ENCODE peak calls at places on chromosome X, in four cellular contexts. S is Peyer's patch, O is adrenal gland, D is pancreas. Y is an unnamed sample. For H3K27me3, the result is how much of the 10 kb centered on the place peaks cover.

GRCh38 chrX:82748901-82749505 is 759.1 kb upstream of the POU3F4 start:
- DNase-seq in O (no peak), S (no peak), D (no peak), Y (no peak)

GRCh38 chrX:108641589-108642272 is 94.6 kb downstream of the IRS4 start:
- DNase-seq in D (no peak), S (no peak), O (no peak), Y (no peak)

GRCh38 chrX:154354013-154354412 is 20.4 kb downstream of the FLNA start:
- DNase-seq in D (peak), O (no peak), S (no peak), Y (no peak)

GRCh38 chrX:30875957-30876356 is 13.1 kb downstream of the TAB3 start:
- DNase-seq in D (no peak), O (no peak), S (no peak), Y (no peak)

GRCh38 chrX:36898301-36898700 is 109.9 kb upstream of the FAM47C start:
- DNase-seq in O (no peak), S (no peak), D (no peak), Y (peak)

GRCh38 chrX:129961180-129962083 is 21.0 kb upstream of the BCORL1 start:
- DNase-seq in D (peak), S (peak), O (peak), Y (peak)

GRCh38 chrX:119753639-119754257 is 4.6 kb upstream of the SOWAHD start:
- DNase-seq in D (no peak), S (peak), O (no peak), Y (peak)

GRCh38 chrX:141989802-141990201 is 86.1 kb downstream of the MAGEC1 start:
- DNase-seq in O (no peak), D (no peak), S (no peak), Y (no peak)

GRCh38 chrX:115341421-115341820 is 51.9 kb downstream of the LUZP4 start:
- DNase-seq in O (no peak), D (no peak), S (no peak), Y (no peak)

GRCh38 chrX:1006156-1006730 is 206.2 kb downstream of the CRLF2 start:
- DNase-seq in O (no peak), D (no peak), S (no peak), Y (no peak)

GRCh38 chrX:53022381-53022780 is 26.2 kb upstream of the GPR173 start:
- DNase-seq in S (no peak), O (no peak), D (no peak), Y (no peak)

GRCh38 chrX:1932231-1932630 is 317.4 kb downstream of the ASMT start:
- DNase-seq in D (no peak), O (no peak), S (no peak), Y (no peak)

GRCh38 chrX:82218361-82218760 is 1016.5 kb downstream of the SH3BGRL start:
- DNase-seq in S (no peak), D (no peak), O (no peak), Y (peak)

GRCh38 chrX:107826286-107827136 is 845 bp downstream of the MID2 start:
- DNase-seq in S (peak), O (peak), D (peak), Y (peak)

GRCh38 chrX:78029663-78030062 is 60.2 kb upstream of the PGAM4 start:
- DNase-seq in O (peak), S (peak), D (no peak), Y (peak)

GRCh38 chrX:103918050-103918449 is 44.4 kb upstream of the TMSB15B start:
- DNase-seq in S (peak), O (peak), D (no peak), Y (peak)

GRCh38 chrX:9867214-9867613 is 81.0 kb downstream of the SHROOM2 start:
- DNase-seq in S (no peak), O (no peak), D (no peak), Y (no peak)

GRCh38 chrX:153474266-153474665 is 3.9 kb upstream of the HAUS7 start:
- DNase-seq in S (no peak), D (no peak), O (no peak), Y (no peak)

GRCh38 chrX:102651968-102652744 is 873 bp downstream of the GPRASP1 start:
- DNase-seq in D (no peak), O (peak), S (peak), Y (peak)

GRCh38 chrX:148771440-148771839 is 271.0 kb downstream of the AFF2 start:
- DNase-seq in D (no peak), S (no peak), O (no peak), Y (no peak)

GRCh38 chrX:109818921-109819320 is 85.9 kb upstream of the ACSL4 start:
- DNase-seq in S (no peak), O (no peak), D (no peak), Y (no peak)

GRCh38 chrX:2410279-2411020 is 90.3 kb downstream of the DHRSX start:
- DNase-seq in S (no peak), D (no peak), O (no peak), Y (peak)

GRCh38 chrX:72393836-72394517 is 88.3 kb upstream of the CITED1 start:
- DNase-seq in D (no peak), S (no peak), O (no peak), Y (no peak)

GRCh38 chrX:131704136-131704695 is 160.3 kb downstream of the OR13H1 start:
- DNase-seq in D (peak), S (peak), O (peak), Y (no peak)

GRCh38 chrX:145953628-145954027 is 136.0 kb downstream of the SLITRK2 start:
- DNase-seq in O (no peak), D (no peak), S (no peak), Y (no peak)

GRCh38 chrX:38409289-38409688 is 56.9 kb downstream of the OTC start:
- DNase-seq in S (no peak), O (no peak), D (no peak), Y (no peak)

GRCh38 chrX:64204701-64205440 is 637 bp downstream of the AMER1 start:
- DNase-seq in S (peak), O (peak), D (peak), Y (peak)

DNA sequence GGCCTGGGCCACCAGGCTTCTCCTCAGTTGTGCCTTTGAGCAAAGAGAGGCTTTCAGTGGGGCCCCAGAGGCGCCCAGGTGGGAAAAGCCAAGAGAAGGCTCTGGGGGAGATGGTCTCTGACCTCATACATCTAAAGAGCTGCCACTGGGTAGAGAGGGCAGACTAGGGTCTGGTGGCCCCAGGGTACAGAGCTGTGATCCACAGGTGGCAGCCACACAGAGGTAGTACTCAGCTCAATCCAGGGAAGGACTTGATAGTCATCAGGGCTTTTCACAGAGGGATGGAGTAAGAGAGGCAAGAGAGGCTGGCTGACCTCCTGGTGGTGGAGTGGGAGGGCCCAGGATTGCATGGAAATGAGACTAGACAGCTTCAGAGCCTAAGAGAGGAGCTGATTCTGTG is 53.2 kb upstream of the PJA1 start:
- DNase-seq in S (no peak), D (no peak), O (no peak), Y (no peak)
- H3K27me3 ChIP-seq in S (under half), D (under half), O (under half), Y (under half)

DNA sequence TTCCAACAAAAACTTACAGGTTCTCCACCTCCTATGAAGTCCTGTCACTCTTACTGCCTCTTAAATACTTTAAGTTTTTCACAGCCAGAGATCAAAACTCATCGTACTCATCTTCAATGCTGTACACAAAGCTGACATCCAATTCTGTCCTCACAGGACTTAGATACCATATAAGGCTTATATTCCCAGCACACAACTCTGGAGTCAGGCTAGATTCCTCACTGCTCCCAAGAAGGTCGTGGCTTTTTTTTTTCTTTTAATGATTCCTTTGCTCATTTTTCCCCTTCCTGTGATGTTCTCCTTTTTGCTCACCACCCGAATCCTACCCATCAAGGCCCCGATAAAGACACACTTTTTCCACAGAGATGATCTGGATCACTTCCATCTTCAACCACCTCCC is 914 bp downstream of the TRAPPC2 start:
- DNase-seq in D (no peak), S (no peak), O (no peak), Y (no peak)
- H3K4me3 ChIP-seq in D (peak), S (peak), O (no peak), Y (peak)

GRCh38 chrX:22150371-22150770 is 118.2 kb downstream of the PHEX start:
- DNase-seq in D (no peak), S (no peak), O (no peak), Y (no peak)
- H3K27ac ChIP-seq in D (no peak), S (no peak), O (no peak), Y (no peak)

GRCh38 chrX:12700745-12701144 is 90.5 kb upstream of the PRPS2 start:
- DNase-seq in D (peak), S (no peak), O (no peak), Y (no peak)

GRCh38 chrX:12702509-12703091 is 88.6 kb upstream of the PRPS2 start:
- DNase-seq in O (no peak), D (no peak), S (no peak), Y (no peak)

GRCh38 chrX:12704706-12705105 is 86.5 kb upstream of the PRPS2 start:
- DNase-seq in D (no peak), S (no peak), O (no peak), Y (no peak)

DNA sequence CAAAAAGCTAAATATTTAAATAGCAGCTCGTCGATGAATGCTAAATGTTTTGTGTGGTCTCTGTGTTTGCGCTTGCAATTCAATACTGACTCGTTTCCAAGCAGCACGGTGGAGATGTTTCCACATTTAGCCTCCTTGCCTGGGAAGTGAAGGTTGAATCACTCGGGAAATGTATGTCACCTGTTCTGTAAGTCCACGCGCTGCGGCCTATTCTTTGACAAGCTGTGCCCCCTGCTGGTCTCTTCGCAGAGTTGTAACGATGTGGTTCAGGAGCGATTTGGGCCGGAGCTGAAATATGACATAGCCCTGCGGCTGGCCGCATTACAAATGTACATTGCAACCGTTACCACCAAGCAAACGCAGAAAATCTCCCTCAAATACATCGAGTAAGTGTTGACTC is 89.6 kb upstream of the PRPS2 start:
- DNase-seq in O (peak), D (peak), S (peak), Y (peak)
- H3K27me3 ChIP-seq in O (under half), D (under half), S (under half), Y (under half)

GRCh38 chrX:139201924-139202323 is 328.6 kb upstream of the F9 start:
- DNase-seq in D (no peak), S (no peak), O (no peak), Y (no peak)
- H3K4me3 ChIP-seq in D (no peak), S (no peak), O (no peak), Y (no peak)

GRCh38 chrX:7194606-7195005 is 46.7 kb upstream of the PUDP start:
- DNase-seq in O (no peak), S (no peak), D (no peak), Y (no peak)

GRCh38 chrX:7191681-7192110 is 43.7 kb upstream of the PUDP start:
- DNase-seq in S (no peak), O (no peak), D (no peak), Y (no peak)

GRCh38 chrX:7192871-7193270 is 44.9 kb upstream of the PUDP start:
- DNase-seq in O (no peak), S (no peak), D (no peak), Y (no peak)

DNA sequence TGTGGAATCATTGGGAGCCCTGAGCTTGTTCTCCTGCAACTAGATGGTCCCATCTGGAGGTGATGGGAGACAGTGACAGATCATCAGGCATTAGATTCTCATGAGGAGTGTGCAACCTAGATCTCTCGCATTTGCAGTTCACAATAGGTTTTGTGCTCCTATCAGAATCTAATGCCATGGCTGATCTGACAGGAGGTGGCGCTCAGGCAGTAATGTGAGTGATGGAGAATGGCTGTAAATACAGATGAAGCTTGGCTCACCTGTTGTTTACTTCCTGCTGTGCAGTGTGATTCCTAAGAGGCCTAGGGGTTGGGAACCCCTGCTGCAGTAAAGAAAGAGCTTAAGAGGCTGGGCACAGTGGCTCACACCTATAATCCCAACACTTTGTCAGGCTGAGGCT is 42.2 kb upstream of the PUDP start:
- DNase-seq in D (no peak), O (no peak), S (no peak), Y (no peak)
- H3K27ac ChIP-seq in D (no peak), O (no peak), S (no peak), Y (no peak)

GRCh38 chrX:56368962-56369361 is 136.8 kb downstream of the KLF8 start:
- DNase-seq in D (no peak), S (no peak), O (no peak), Y (no peak)

GRCh38 chrX:56366901-56367300 is 134.7 kb downstream of the KLF8 start:
- DNase-seq in O (no peak), D (peak), S (no peak), Y (no peak)
- H3K27me3 ChIP-seq in O (under half), D (under half), S (under half), Y (under half)

DNA sequence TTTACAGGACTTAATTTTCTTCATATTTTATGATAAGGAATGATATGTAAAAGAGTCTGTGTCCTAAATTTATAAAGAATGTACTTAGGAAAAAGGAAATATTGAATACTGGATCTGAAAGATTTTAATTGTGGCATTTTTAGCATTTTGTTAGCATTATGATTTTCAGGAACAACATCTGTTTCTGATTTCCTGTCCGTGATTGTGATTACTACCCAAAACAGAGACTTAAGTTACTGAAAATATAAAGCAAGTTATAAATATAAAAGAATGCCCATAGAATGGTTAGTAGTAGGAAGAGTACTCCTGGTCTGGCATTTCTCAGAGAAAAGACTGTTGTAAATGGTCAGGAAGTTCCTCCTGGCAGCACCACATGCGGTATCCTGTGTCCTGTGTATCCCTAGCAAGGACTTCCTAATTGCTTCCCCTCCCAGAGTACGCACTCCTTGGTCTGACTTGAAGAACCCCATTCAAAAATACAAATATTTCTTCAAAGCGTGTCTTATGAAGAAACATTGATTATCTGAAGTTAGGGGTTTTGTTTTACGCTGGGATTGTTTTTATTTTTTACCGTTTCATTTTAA is 88.9 kb downstream of the RS1 start:
- DNase-seq in O (no peak), D (no peak), S (no peak), Y (no peak)
- H3K4me3 ChIP-seq in O (no peak), D (no peak), S (no peak), Y (no peak)

GRCh38 chrX:43618376-43619205 is 37.5 kb upstream of the MAOA start:
- DNase-seq in S (no peak), O (no peak), D (no peak), Y (peak)
- H3K27ac ChIP-seq in S (no peak), O (no peak), D (no peak), Y (no peak)

Y was measured in small intestine.